ENCODE peak calls at places on chromosomes 4 and X, in seven cellular contexts. One of them, this sample, is unnamed.

GRCh38 chrX:57134702-57135101 is 2.5 kb downstream of the SPIN2A start:
- DNase-seq in uterus: no peak
- DNase-seq in NB4: no peak
- DNase-seq in HepG2: no peak
- DNase-seq in Peyer's patch: no peak
- DNase-seq in ovary: no peak
- DNase-seq in sigmoid colon: no peak
- DNase-seq in this sample: no peak

GRCh38 chr4:168787801-168788200 is 222.3 kb downstream of the CBR4 start:
- DNase-seq in sigmoid colon: no peak
- DNase-seq in HepG2: no peak
- DNase-seq in NB4: no peak
- DNase-seq in ovary: no peak
- DNase-seq in uterus: no peak
- DNase-seq in Peyer's patch: no peak
- DNase-seq in this sample: no peak

GRCh38 chr4:165461176-165461835 is 82.5 kb downstream of the CPE start:
- DNase-seq in ovary: peak; percentile 49
- DNase-seq in Peyer's patch: no peak
- DNase-seq in NB4: no peak
- DNase-seq in uterus: peak; percentile 40
- DNase-seq in sigmoid colon: no peak
- DNase-seq in HepG2: peak; percentile 54
- DNase-seq in this sample: peak; percentile 2

GRCh38 chr4:930827-931193 is 1.3 kb downstream of the GAK start:
- DNase-seq in uterus: no peak
- DNase-seq in ovary: peak; percentile 8
- DNase-seq in sigmoid colon: no peak
- DNase-seq in Peyer's patch: peak; percentile 48
- DNase-seq in HepG2: no peak
- DNase-seq in NB4: peak; percentile 30
- DNase-seq in this sample: no peak

GRCh38 chr4:985123-985830 is 1.6 kb upstream of the IDUA start:
- DNase-seq in ovary: no peak
- DNase-seq in NB4: peak; percentile 60
- DNase-seq in Peyer's patch: peak; percentile 89
- DNase-seq in sigmoid colon: no peak
- DNase-seq in uterus: no peak
- DNase-seq in HepG2: peak; percentile 65
- DNase-seq in this sample: peak; percentile 81

GRCh38 chrX:106976416-106976815 is 23.6 kb downstream of the MORC4 start:
- DNase-seq in NB4: no peak
- DNase-seq in Peyer's patch: no peak
- DNase-seq in HepG2: no peak
- DNase-seq in ovary: no peak
- DNase-seq in uterus: no peak
- DNase-seq in sigmoid colon: no peak
- DNase-seq in this sample: no peak

GRCh38 chr4:176376032-176376614 is 56.4 kb downstream of the SPCS3 start:
- DNase-seq in Peyer's patch: no peak
- DNase-seq in sigmoid colon: no peak
- DNase-seq in uterus: no peak
- DNase-seq in ovary: no peak
- DNase-seq in HepG2: no peak
- DNase-seq in NB4: peak; percentile 23
- DNase-seq in this sample: peak; percentile 9

GRCh38 chr4:23680616-23681518 is 209.0 kb downstream of the PPARGC1A start:
- DNase-seq in uterus: no peak
- DNase-seq in HepG2: no peak
- DNase-seq in ovary: no peak
- DNase-seq in sigmoid colon: no peak
- DNase-seq in Peyer's patch: no peak
- DNase-seq in NB4: no peak
- DNase-seq in this sample: no peak

GRCh38 chrX:101442095-101442494 is 34.1 kb downstream of the HNRNPH2 start:
- DNase-seq in Peyer's patch: no peak
- DNase-seq in uterus: no peak
- DNase-seq in ovary: no peak
- DNase-seq in NB4: no peak
- DNase-seq in sigmoid colon: no peak
- DNase-seq in HepG2: no peak
- DNase-seq in this sample: no peak

GRCh38 chr4:53840643-53841042 is 223.8 kb downstream of the CHIC2 start:
- DNase-seq in NB4: no peak
- DNase-seq in Peyer's patch: no peak
- DNase-seq in sigmoid colon: no peak
- DNase-seq in uterus: no peak
- DNase-seq in HepG2: no peak
- DNase-seq in ovary: no peak
- DNase-seq in this sample: no peak

GRCh38 chr4:127586922-127587571 is 45.7 kb upstream of the INTU start:
- DNase-seq in ovary: no peak
- DNase-seq in HepG2: peak; percentile 49
- DNase-seq in uterus: no peak
- DNase-seq in sigmoid colon: no peak
- DNase-seq in NB4: peak; percentile 48
- DNase-seq in Peyer's patch: no peak
- DNase-seq in this sample: peak; percentile 35

GRCh38 chr4:85603437-85604336 is 128.7 kb downstream of the ARHGAP24 start:
- DNase-seq in Peyer's patch: no peak
- DNase-seq in uterus: no peak
- DNase-seq in ovary: no peak
- DNase-seq in NB4: no peak
- DNase-seq in HepG2: no peak
- DNase-seq in sigmoid colon: no peak
- DNase-seq in this sample: no peak

GRCh38 chr4:189048119-189048518 is 892.6 kb upstream of the FRG1 start:
- DNase-seq in sigmoid colon: no peak
- DNase-seq in NB4: no peak
- DNase-seq in uterus: no peak
- DNase-seq in Peyer's patch: no peak
- DNase-seq in ovary: no peak
- DNase-seq in HepG2: no peak
- DNase-seq in this sample: no peak

GRCh38 chr4:90580271-90580825 is 453.2 kb downstream of the CCSER1 start:
- DNase-seq in NB4: no peak
- DNase-seq in ovary: no peak
- DNase-seq in HepG2: no peak
- DNase-seq in uterus: no peak
- DNase-seq in Peyer's patch: no peak
- DNase-seq in sigmoid colon: no peak
- DNase-seq in this sample: no peak

GRCh38 chrX:19670854-19671620 is 155.7 kb upstream of the MAP3K15 start:
- DNase-seq in ovary: peak; percentile 27
- DNase-seq in Peyer's patch: peak; percentile 56
- DNase-seq in HepG2: peak; percentile 79
- DNase-seq in sigmoid colon: peak; percentile 72
- DNase-seq in uterus: peak; percentile 47
- DNase-seq in NB4: no peak
- DNase-seq in this sample: no peak
- TF ChIP-seq POLR2A in ovary: no peak
- TF ChIP-seq POLR2A in Peyer's patch: no peak
- TF ChIP-seq POLR2A in HepG2: no peak
- TF ChIP-seq POLR2A in sigmoid colon: no peak
- TF ChIP-seq POLR2A in uterus: no peak
- TF ChIP-seq POLR2A in NB4: no peak
- TF ChIP-seq POLR2A in this sample: no peak

GRCh38 chr4:86891785-86892638 is at the start of gene C4orf36:
- DNase-seq in uterus: peak; percentile 46
- DNase-seq in sigmoid colon: peak; percentile 77
- DNase-seq in Peyer's patch: peak; percentile 70
- DNase-seq in ovary: peak; percentile 63
- DNase-seq in HepG2: no peak
- DNase-seq in NB4: peak; percentile 82
- DNase-seq in this sample: peak; percentile 58
- TF ChIP-seq POLR2A in uterus: no peak
- TF ChIP-seq POLR2A in sigmoid colon: no peak
- TF ChIP-seq POLR2A in Peyer's patch: no peak
- TF ChIP-seq POLR2A in ovary: no peak
- TF ChIP-seq POLR2A in HepG2: no peak
- TF ChIP-seq POLR2A in NB4: no peak
- TF ChIP-seq POLR2A in this sample: no peak

DNA sequence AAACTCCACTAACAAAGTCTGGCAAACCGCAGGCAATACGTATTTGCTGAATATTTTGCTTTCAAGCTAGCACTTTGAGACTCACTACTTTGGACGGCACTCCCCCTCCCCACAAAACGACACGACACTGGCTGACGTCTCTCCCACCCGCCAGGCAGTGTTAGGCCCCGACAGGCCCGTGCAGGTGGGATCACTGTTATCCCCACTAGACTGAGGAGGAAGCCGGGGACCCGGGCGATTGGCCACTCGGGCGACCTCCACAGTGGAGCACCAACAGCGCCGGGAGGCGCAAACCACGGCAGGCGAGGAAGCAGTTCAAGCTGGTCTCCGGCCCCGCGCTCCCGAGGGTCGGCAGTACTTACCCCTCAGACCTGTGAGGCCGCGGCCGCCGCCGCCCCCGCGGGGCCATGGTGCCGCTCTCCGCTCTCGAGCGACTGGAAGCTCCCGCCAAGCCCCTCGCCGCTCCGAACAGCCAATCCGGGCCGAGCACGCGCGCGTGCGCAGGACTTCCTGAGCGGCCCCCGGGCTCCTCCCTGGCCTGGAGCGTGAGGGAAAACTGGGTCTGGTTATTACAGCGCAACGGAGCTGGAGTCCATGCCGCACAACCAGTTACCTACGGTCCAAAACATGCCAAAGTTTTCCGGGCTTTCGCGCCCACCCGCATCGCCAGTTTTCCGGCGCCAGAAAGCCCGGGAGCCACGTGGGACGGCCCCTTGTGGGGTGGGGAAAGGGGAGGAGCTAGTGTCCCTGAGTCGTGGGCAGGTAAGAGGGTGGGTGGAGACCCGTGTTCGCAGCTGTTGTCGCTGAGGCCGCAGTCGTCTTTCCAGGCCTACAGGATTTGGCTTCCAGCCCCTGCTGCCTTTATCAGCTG is at the start of gene CENPU:
- DNase-seq in HepG2: peak; percentile 97
- DNase-seq in ovary: peak; percentile 96
- DNase-seq in NB4: peak; percentile 99
- DNase-seq in uterus: peak; percentile 96
- DNase-seq in sigmoid colon: peak; percentile 97
- DNase-seq in Peyer's patch: peak; percentile 97
- DNase-seq in this sample: peak; percentile 99
- TF ChIP-seq POLR2A in HepG2: peak; percentile 80
- TF ChIP-seq POLR2A in ovary: peak; percentile 91
- TF ChIP-seq POLR2A in NB4: peak; percentile 87
- TF ChIP-seq POLR2A in uterus: peak; percentile 26
- TF ChIP-seq POLR2A in sigmoid colon: no peak
- TF ChIP-seq POLR2A in Peyer's patch: no peak
- TF ChIP-seq POLR2A in this sample: peak; percentile 94

GRCh38 chr4:56440983-56441382 is 4.9 kb downstream of the PAICS start:
- DNase-seq in Peyer's patch: no peak
- DNase-seq in ovary: no peak
- DNase-seq in NB4: no peak
- DNase-seq in HepG2: no peak
- DNase-seq in sigmoid colon: no peak
- DNase-seq in uterus: no peak
- DNase-seq in this sample: no peak

GRCh38 chr4:56434599-56435000 is 815 bp downstream of the PPAT start:
- DNase-seq in NB4: no peak
- DNase-seq in ovary: no peak
- DNase-seq in HepG2: no peak
- DNase-seq in sigmoid colon: no peak
- DNase-seq in uterus: no peak
- DNase-seq in Peyer's patch: no peak
- DNase-seq in this sample: peak; percentile 82

GRCh38 chr4:56435001-56435747 is at the start of gene PPAT:
- DNase-seq in NB4: peak; percentile 99
- DNase-seq in ovary: peak; percentile 98
- DNase-seq in sigmoid colon: peak; percentile 99
- DNase-seq in Peyer's patch: peak; percentile 99
- DNase-seq in HepG2: peak; percentile 93
- DNase-seq in uterus: peak; percentile 97
- DNase-seq in this sample: peak; percentile 99

GRCh38 chr4:56433280-56433679 is 2.1 kb downstream of the PPAT start:
- DNase-seq in Peyer's patch: no peak
- DNase-seq in NB4: no peak
- DNase-seq in ovary: no peak
- DNase-seq in HepG2: no peak
- DNase-seq in sigmoid colon: no peak
- DNase-seq in uterus: no peak
- DNase-seq in this sample: no peak

DNA sequence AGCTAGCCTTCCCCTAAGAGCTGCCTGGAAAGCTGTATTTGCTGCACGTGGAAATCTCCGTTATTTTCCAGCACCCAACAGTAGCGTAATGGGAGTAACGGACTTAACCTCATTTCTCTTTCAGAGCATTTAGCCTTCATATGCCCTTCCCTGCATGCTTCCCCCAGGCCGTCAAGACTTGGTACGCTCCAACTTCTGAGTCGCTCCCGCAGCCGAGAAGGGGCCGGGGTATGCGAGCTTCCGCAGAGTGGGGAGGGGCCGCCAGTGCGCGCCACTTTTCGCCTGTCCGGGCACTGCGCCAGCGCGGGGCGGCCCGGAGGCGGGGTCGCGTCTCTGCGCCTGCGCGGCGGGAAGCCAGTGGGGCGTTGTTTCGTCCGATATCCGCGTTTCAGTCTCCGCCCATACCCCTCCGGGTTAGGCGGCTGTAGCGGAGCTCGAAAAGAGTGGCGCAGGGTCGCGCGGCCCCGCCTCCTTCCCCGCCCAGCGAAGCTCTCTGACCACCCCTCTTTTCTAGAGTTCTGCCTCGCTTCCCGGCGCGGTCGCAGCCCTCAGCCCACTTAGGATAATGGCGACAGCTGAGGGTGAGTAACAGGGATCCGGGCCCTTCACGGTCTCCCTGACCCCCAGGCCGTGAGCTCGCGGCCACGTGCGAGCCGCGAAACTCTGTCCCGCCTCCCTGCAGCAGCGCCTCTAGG is at the start of gene PAICS:
- DNase-seq in HepG2: peak; percentile 90
- DNase-seq in Peyer's patch: peak; percentile 95
- DNase-seq in uterus: peak; percentile 90
- DNase-seq in sigmoid colon: peak; percentile 95
- DNase-seq in ovary: peak; percentile 92
- DNase-seq in NB4: peak; percentile 98
- DNase-seq in this sample: peak; percentile 97
- TF ChIP-seq POLR2A in HepG2: no peak
- TF ChIP-seq POLR2A in Peyer's patch: peak; percentile 25
- TF ChIP-seq POLR2A in uterus: peak; percentile 30
- TF ChIP-seq POLR2A in sigmoid colon: peak; percentile 29
- TF ChIP-seq POLR2A in ovary: peak; percentile 64
- TF ChIP-seq POLR2A in NB4: peak; percentile 84
- TF ChIP-seq POLR2A in this sample: peak; percentile 77

This sample was measured in erythroblast.